ENCODE peak calls at places on chromosomes 2 and 18, in ten cellular contexts. One of them, this sample, is unnamed.
A peak's percentile ranks its signal among the peaks of the same experiment; 100 is the strongest.

GRCh38 chr2:151947524-151948165 is 119.4 kb upstream of the ARL5A start:
- DNase-seq in CD4-positive, alpha-beta memory T cell: no peak
- DNase-seq in Right ventricle myocardium superior: peak; percentile 45
- DNase-seq in GM23248: peak; percentile 30
- DNase-seq in progenitor cell of endocrine pancreas: no peak
- DNase-seq in GM04503: no peak
- DNase-seq in GM04504: no peak
- DNase-seq in ACHN: peak; percentile 61
- DNase-seq in GM18507: no peak
- DNase-seq in EH: peak; percentile 6
- DNase-seq in this sample: no peak

GRCh38 chr2:238216651-238217184 is 13.2 kb upstream of the ILKAP start:
- DNase-seq in CD4-positive, alpha-beta memory T cell: no peak
- DNase-seq in ACHN: no peak
- DNase-seq in GM04503: no peak
- DNase-seq in EH: no peak
- DNase-seq in GM18507: no peak
- DNase-seq in Right ventricle myocardium superior: no peak
- DNase-seq in GM04504: no peak
- DNase-seq in progenitor cell of endocrine pancreas: no peak
- DNase-seq in GM23248: no peak
- DNase-seq in this sample: no peak

GRCh38 chr18:61464551-61465102 is 131.4 kb downstream of the CDH20 start:
- DNase-seq in Right ventricle myocardium superior: no peak
- DNase-seq in progenitor cell of endocrine pancreas: no peak
- DNase-seq in GM04504: no peak
- DNase-seq in ACHN: peak; percentile 44
- DNase-seq in EH: no peak
- DNase-seq in GM18507: no peak
- DNase-seq in GM04503: no peak
- DNase-seq in GM23248: no peak
- DNase-seq in CD4-positive, alpha-beta memory T cell: no peak
- DNase-seq in this sample: no peak

GRCh38 chr2:41940715-41941114 is 107.1 kb upstream of the PKDCC start:
- DNase-seq in progenitor cell of endocrine pancreas: no peak
- DNase-seq in GM04504: no peak
- DNase-seq in Right ventricle myocardium superior: no peak
- DNase-seq in EH: no peak
- DNase-seq in GM04503: no peak
- DNase-seq in ACHN: no peak
- DNase-seq in GM23248: no peak
- DNase-seq in CD4-positive, alpha-beta memory T cell: no peak
- DNase-seq in GM18507: no peak
- DNase-seq in this sample: no peak

GRCh38 chr2:110679865-110680264 is 2.0 kb upstream of the BUB1 start:
- DNase-seq in CD4-positive, alpha-beta memory T cell: no peak
- DNase-seq in Right ventricle myocardium superior: no peak
- DNase-seq in ACHN: no peak
- DNase-seq in GM04503: no peak
- DNase-seq in GM18507: no peak
- DNase-seq in GM04504: no peak
- DNase-seq in progenitor cell of endocrine pancreas: no peak
- DNase-seq in EH: no peak
- DNase-seq in GM23248: no peak
- DNase-seq in this sample: no peak

GRCh38 chr2:237207641-237208040 is 122.0 kb downstream of the COPS8 start:
- DNase-seq in Right ventricle myocardium superior: peak; percentile 92
- DNase-seq in CD4-positive, alpha-beta memory T cell: no peak
- DNase-seq in GM04503: peak; percentile 88
- DNase-seq in GM23248: peak; percentile 88
- DNase-seq in progenitor cell of endocrine pancreas: no peak
- DNase-seq in GM18507: no peak
- DNase-seq in ACHN: no peak
- DNase-seq in EH: peak; percentile 93
- DNase-seq in GM04504: peak; percentile 93
- DNase-seq in this sample: peak; percentile 87

GRCh38 chr18:9850297-9850696 is 35.5 kb upstream of the TXNDC2 start:
- DNase-seq in progenitor cell of endocrine pancreas: no peak
- DNase-seq in GM18507: no peak
- DNase-seq in GM04503: no peak
- DNase-seq in ACHN: no peak
- DNase-seq in EH: no peak
- DNase-seq in Right ventricle myocardium superior: no peak
- DNase-seq in GM04504: no peak
- DNase-seq in CD4-positive, alpha-beta memory T cell: no peak
- DNase-seq in GM23248: no peak
- DNase-seq in this sample: no peak

GRCh38 chr2:232927041-232927792 is 57.2 kb downstream of the SNORC start:
- DNase-seq in progenitor cell of endocrine pancreas: no peak
- DNase-seq in ACHN: no peak
- DNase-seq in CD4-positive, alpha-beta memory T cell: no peak
- DNase-seq in GM04503: no peak
- DNase-seq in GM04504: no peak
- DNase-seq in GM23248: peak; percentile 35
- DNase-seq in GM18507: no peak
- DNase-seq in EH: peak; percentile 5
- DNase-seq in Right ventricle myocardium superior: no peak
- DNase-seq in this sample: no peak

GRCh38 chr2:170530284-170530745 is 184.8 kb upstream of the SP5 start:
- DNase-seq in Right ventricle myocardium superior: peak; percentile 85
- DNase-seq in GM23248: no peak
- DNase-seq in CD4-positive, alpha-beta memory T cell: no peak
- DNase-seq in GM04503: no peak
- DNase-seq in EH: peak; percentile 42
- DNase-seq in GM18507: no peak
- DNase-seq in GM04504: no peak
- DNase-seq in progenitor cell of endocrine pancreas: peak; percentile 49
- DNase-seq in ACHN: peak; percentile 67
- DNase-seq in this sample: no peak

GRCh38 chr2:143835481-143835880 is 684.4 kb downstream of the ZEB2 start:
- DNase-seq in GM18507: no peak
- DNase-seq in GM04504: no peak
- DNase-seq in GM23248: no peak
- DNase-seq in CD4-positive, alpha-beta memory T cell: no peak
- DNase-seq in GM04503: no peak
- DNase-seq in EH: no peak
- DNase-seq in progenitor cell of endocrine pancreas: no peak
- DNase-seq in Right ventricle myocardium superior: no peak
- DNase-seq in ACHN: no peak
- DNase-seq in this sample: no peak

GRCh38 chr2:1796581-1796930 is 52.2 kb upstream of the PXDN start:
- DNase-seq in progenitor cell of endocrine pancreas: no peak
- DNase-seq in GM04503: no peak
- DNase-seq in Right ventricle myocardium superior: no peak
- DNase-seq in GM18507: no peak
- DNase-seq in GM04504: no peak
- DNase-seq in ACHN: no peak
- DNase-seq in EH: no peak
- DNase-seq in GM23248: no peak
- DNase-seq in CD4-positive, alpha-beta memory T cell: no peak
- DNase-seq in this sample: no peak

GRCh38 chr18:70172225-70172624 is 33.3 kb downstream of the RTTN start:
- DNase-seq in progenitor cell of endocrine pancreas: no peak
- DNase-seq in ACHN: peak; percentile 25
- DNase-seq in Right ventricle myocardium superior: no peak
- DNase-seq in GM23248: peak; percentile 63
- DNase-seq in CD4-positive, alpha-beta memory T cell: no peak
- DNase-seq in EH: peak; percentile 31
- DNase-seq in GM04504: no peak
- DNase-seq in GM04503: no peak
- DNase-seq in GM18507: no peak
- DNase-seq in this sample: no peak

GRCh38 chr2:238872026-238872425 is 24.1 kb downstream of the TWIST2 start:
- DNase-seq in GM04503: no peak
- DNase-seq in GM23248: no peak
- DNase-seq in Right ventricle myocardium superior: no peak
- DNase-seq in progenitor cell of endocrine pancreas: no peak
- DNase-seq in EH: no peak
- DNase-seq in ACHN: no peak
- DNase-seq in CD4-positive, alpha-beta memory T cell: no peak
- DNase-seq in GM18507: no peak
- DNase-seq in GM04504: no peak
- DNase-seq in this sample: no peak

GRCh38 chr2:222844323-222844722 is 16.5 kb upstream of the ACSL3 start:
- DNase-seq in ACHN: peak; percentile 85
- DNase-seq in progenitor cell of endocrine pancreas: no peak
- DNase-seq in Right ventricle myocardium superior: no peak
- DNase-seq in EH: peak; percentile 92
- DNase-seq in CD4-positive, alpha-beta memory T cell: no peak
- DNase-seq in GM04504: peak; percentile 80
- DNase-seq in GM04503: peak; percentile 86
- DNase-seq in GM18507: no peak
- DNase-seq in GM23248: peak; percentile 97
- DNase-seq in this sample: peak; percentile 74

GRCh38 chr2:145076085-145076484 is 556.2 kb upstream of the ZEB2 start:
- DNase-seq in ACHN: no peak
- DNase-seq in GM04504: no peak
- DNase-seq in EH: no peak
- DNase-seq in Right ventricle myocardium superior: no peak
- DNase-seq in CD4-positive, alpha-beta memory T cell: no peak
- DNase-seq in GM04503: no peak
- DNase-seq in GM23248: no peak
- DNase-seq in GM18507: no peak
- DNase-seq in progenitor cell of endocrine pancreas: no peak
- DNase-seq in this sample: no peak

GRCh38 chr2:121285077-121285449 is at the start of gene TFCP2L1:
- DNase-seq in EH: no peak
- DNase-seq in CD4-positive, alpha-beta memory T cell: no peak
- DNase-seq in GM04503: no peak
- DNase-seq in GM04504: no peak
- DNase-seq in GM18507: no peak
- DNase-seq in GM23248: peak; percentile 26
- DNase-seq in ACHN: peak; percentile 34
- DNase-seq in Right ventricle myocardium superior: no peak
- DNase-seq in progenitor cell of endocrine pancreas: peak; percentile 34
- DNase-seq in this sample: no peak

GRCh38 chr18:24672165-24672950 is 211.9 kb downstream of the HRH4 start:
- DNase-seq in GM23248: peak; percentile 7
- DNase-seq in CD4-positive, alpha-beta memory T cell: no peak
- DNase-seq in Right ventricle myocardium superior: no peak
- DNase-seq in GM04503: no peak
- DNase-seq in progenitor cell of endocrine pancreas: no peak
- DNase-seq in GM18507: no peak
- DNase-seq in GM04504: no peak
- DNase-seq in ACHN: no peak
- DNase-seq in EH: no peak
- DNase-seq in this sample: no peak

GRCh38 chr2:210752532-210752931 is 196.1 kb downstream of the CPS1 start:
- DNase-seq in EH: no peak
- DNase-seq in progenitor cell of endocrine pancreas: no peak
- DNase-seq in Right ventricle myocardium superior: no peak
- DNase-seq in GM04504: no peak
- DNase-seq in GM04503: no peak
- DNase-seq in CD4-positive, alpha-beta memory T cell: no peak
- DNase-seq in GM23248: no peak
- DNase-seq in GM18507: no peak
- DNase-seq in ACHN: no peak
- DNase-seq in this sample: no peak